ENCODE peak calls at places on chromosomes 7 and 10, in six cellular contexts. One of them, this sample, is unnamed. For H3K4me1, the result is how much of the 10 kb centered on the place peaks cover.

GRCh38 chr7:27420702-27421101 is 178.1 kb downstream of the EVX1 start:
- DNase-seq in A549: no peak
- DNase-seq in Panc1: no peak
- DNase-seq in aorta: no peak
- DNase-seq in CD4-positive, alpha-beta memory T cell: no peak
- DNase-seq in spleen: no peak
- DNase-seq in this sample: no peak

GRCh38 chr7:157433628-157434027 is 96.8 kb downstream of the DNAJB6 start:
- DNase-seq in Panc1: no peak
- DNase-seq in aorta: peak
- DNase-seq in spleen: peak
- DNase-seq in A549: no peak
- DNase-seq in CD4-positive, alpha-beta memory T cell: no peak
- DNase-seq in this sample: no peak

GRCh38 chr10:72164617-72165016 is 51.2 kb upstream of the ANAPC16 start:
- DNase-seq in aorta: no peak
- DNase-seq in Panc1: no peak
- DNase-seq in A549: no peak
- DNase-seq in spleen: no peak
- DNase-seq in CD4-positive, alpha-beta memory T cell: no peak
- DNase-seq in this sample: no peak

GRCh38 chr10:93615576-93615975 is 3.2 kb downstream of the PDE6C start:
- DNase-seq in CD4-positive, alpha-beta memory T cell: no peak
- DNase-seq in aorta: no peak
- DNase-seq in Panc1: no peak
- DNase-seq in spleen: no peak
- DNase-seq in A549: no peak
- DNase-seq in this sample: no peak

GRCh38 chr7:39602351-39602750 is 21.0 kb upstream of the RALA start:
- DNase-seq in Panc1: no peak
- DNase-seq in CD4-positive, alpha-beta memory T cell: no peak
- DNase-seq in A549: no peak
- DNase-seq in spleen: no peak
- DNase-seq in aorta: no peak
- DNase-seq in this sample: no peak

GRCh38 chr7:130278892-130279690 is 12.4 kb downstream of the CPA2 start:
- DNase-seq in aorta: no peak
- DNase-seq in A549: no peak
- DNase-seq in spleen: no peak
- DNase-seq in CD4-positive, alpha-beta memory T cell: no peak
- DNase-seq in Panc1: no peak
- DNase-seq in this sample: no peak

GRCh38 chr7:12638851-12639467 is 48.5 kb upstream of the ARL4A start:
- DNase-seq in spleen: no peak
- DNase-seq in aorta: no peak
- DNase-seq in A549: peak
- DNase-seq in CD4-positive, alpha-beta memory T cell: no peak
- DNase-seq in Panc1: no peak
- DNase-seq in this sample: no peak

GRCh38 chr10:131435760-131436448 is 124.4 kb upstream of the TCERG1L start:
- DNase-seq in aorta: no peak
- DNase-seq in A549: no peak
- DNase-seq in spleen: no peak
- DNase-seq in Panc1: no peak
- DNase-seq in CD4-positive, alpha-beta memory T cell: no peak
- DNase-seq in this sample: no peak

GRCh38 chr10:88091490-88092061 is 228.2 kb downstream of the PTEN start:
- DNase-seq in Panc1: no peak
- DNase-seq in A549: no peak
- DNase-seq in spleen: peak
- DNase-seq in aorta: no peak
- DNase-seq in CD4-positive, alpha-beta memory T cell: peak
- DNase-seq in this sample: no peak

GRCh38 chr7:4239991-4240812 is 441.9 kb upstream of the FOXK1 start:
- DNase-seq in aorta: no peak
- DNase-seq in Panc1: no peak
- DNase-seq in spleen: peak
- DNase-seq in A549: no peak
- DNase-seq in CD4-positive, alpha-beta memory T cell: no peak
- DNase-seq in this sample: no peak

GRCh38 chr7:75814407-75814947 is 871 bp upstream of the CCL24 start:
- DNase-seq in spleen: no peak
- DNase-seq in A549: no peak
- DNase-seq in aorta: no peak
- DNase-seq in Panc1: no peak
- DNase-seq in CD4-positive, alpha-beta memory T cell: no peak
- DNase-seq in this sample: no peak

GRCh38 chr10:1240341-1240775 is 184.2 kb downstream of the WDR37 start:
- DNase-seq in CD4-positive, alpha-beta memory T cell: peak
- DNase-seq in aorta: peak
- DNase-seq in spleen: peak
- DNase-seq in A549: no peak
- DNase-seq in Panc1: no peak
- DNase-seq in this sample: peak

GRCh38 chr10:87705339-87705738 is 45.7 kb downstream of the PAPSS2 start:
- DNase-seq in aorta: no peak
- DNase-seq in Panc1: no peak
- DNase-seq in spleen: no peak
- DNase-seq in A549: peak
- DNase-seq in CD4-positive, alpha-beta memory T cell: no peak
- DNase-seq in this sample: no peak

GRCh38 chr7:32447218-32447617 is 43.0 kb downstream of the LSM5 start:
- DNase-seq in CD4-positive, alpha-beta memory T cell: no peak
- DNase-seq in A549: no peak
- DNase-seq in spleen: no peak
- DNase-seq in aorta: no peak
- DNase-seq in Panc1: no peak
- DNase-seq in this sample: no peak

GRCh38 chr10:93193886-93194285 is 120.2 kb downstream of the CYP26A1 start:
- DNase-seq in Panc1: no peak
- DNase-seq in CD4-positive, alpha-beta memory T cell: no peak
- DNase-seq in A549: no peak
- DNase-seq in spleen: no peak
- DNase-seq in aorta: no peak
- DNase-seq in this sample: no peak

GRCh38 chr7:118478236-118478635 is 253.7 kb downstream of the ANKRD7 start:
- DNase-seq in A549: no peak
- DNase-seq in aorta: no peak
- DNase-seq in Panc1: no peak
- DNase-seq in spleen: no peak
- DNase-seq in CD4-positive, alpha-beta memory T cell: no peak
- DNase-seq in this sample: no peak

GRCh38 chr10:87064651-87065050 is 30.0 kb downstream of the GLUD1 start:
- DNase-seq in spleen: no peak
- DNase-seq in A549: no peak
- DNase-seq in CD4-positive, alpha-beta memory T cell: no peak
- DNase-seq in Panc1: no peak
- DNase-seq in aorta: no peak
- DNase-seq in this sample: no peak

GRCh38 chr10:5071411-5072198 is 22.6 kb upstream of the AKR1C3 start:
- DNase-seq in CD4-positive, alpha-beta memory T cell: no peak
- DNase-seq in aorta: no peak
- DNase-seq in spleen: no peak
- DNase-seq in A549: peak
- DNase-seq in Panc1: no peak
- DNase-seq in this sample: peak

GRCh38 chr7:33705333-33705833 is 200.0 kb upstream of the BMPER start:
- DNase-seq in Panc1: no peak
- DNase-seq in A549: no peak
- DNase-seq in CD4-positive, alpha-beta memory T cell: no peak
- DNase-seq in aorta: no peak
- DNase-seq in spleen: no peak
- DNase-seq in this sample: no peak

GRCh38 chr7:1441615-1442354 is 17.5 kb downstream of the MICALL2 start:
- DNase-seq in aorta: no peak
- DNase-seq in CD4-positive, alpha-beta memory T cell: no peak
- DNase-seq in spleen: no peak
- DNase-seq in Panc1: no peak
- DNase-seq in A549: no peak
- DNase-seq in this sample: no peak

GRCh38 chr7:143252002-143252401 is 11.2 kb upstream of the GSTK1 start:
- DNase-seq in Panc1: no peak
- DNase-seq in aorta: no peak
- DNase-seq in spleen: no peak
- DNase-seq in CD4-positive, alpha-beta memory T cell: peak
- DNase-seq in A549: no peak
- DNase-seq in this sample: no peak

GRCh38 chr7:108634535-108634934 is 64.9 kb downstream of the DNAJB9 start:
- DNase-seq in CD4-positive, alpha-beta memory T cell: no peak
- DNase-seq in A549: no peak
- DNase-seq in spleen: no peak
- DNase-seq in Panc1: no peak
- DNase-seq in aorta: no peak
- DNase-seq in this sample: no peak

GRCh38 chr7:92717601-92717981 is 118.8 kb downstream of the CDK6 start:
- DNase-seq in spleen: no peak
- DNase-seq in CD4-positive, alpha-beta memory T cell: no peak
- DNase-seq in Panc1: no peak
- DNase-seq in aorta: no peak
- DNase-seq in A549: no peak
- DNase-seq in this sample: no peak

GRCh38 chr7:92722541-92722940 is 113.8 kb downstream of the CDK6 start:
- DNase-seq in Panc1: no peak
- DNase-seq in spleen: no peak
- DNase-seq in CD4-positive, alpha-beta memory T cell: no peak
- DNase-seq in A549: no peak
- DNase-seq in aorta: no peak
- DNase-seq in this sample: no peak

GRCh38 chr7:92717982-92718716 is 118.2 kb downstream of the CDK6 start:
- DNase-seq in CD4-positive, alpha-beta memory T cell: peak
- DNase-seq in Panc1: no peak
- DNase-seq in spleen: peak
- DNase-seq in aorta: peak
- DNase-seq in A549: peak
- DNase-seq in this sample: peak

GRCh38 chr7:92723205-92723604 is 113.2 kb downstream of the CDK6 start:
- DNase-seq in spleen: no peak
- DNase-seq in CD4-positive, alpha-beta memory T cell: no peak
- DNase-seq in A549: no peak
- DNase-seq in Panc1: no peak
- DNase-seq in aorta: no peak
- DNase-seq in this sample: no peak

GRCh38 chr7:92720604-92721350 is 115.6 kb downstream of the CDK6 start:
- DNase-seq in Panc1: no peak
- DNase-seq in spleen: no peak
- DNase-seq in A549: peak
- DNase-seq in aorta: no peak
- DNase-seq in CD4-positive, alpha-beta memory T cell: no peak
- DNase-seq in this sample: no peak
- H3K4me3 ChIP-seq in Panc1: no peak
- H3K4me3 ChIP-seq in spleen: no peak
- H3K4me3 ChIP-seq in A549: no peak
- H3K4me3 ChIP-seq in aorta: no peak
- H3K4me3 ChIP-seq in CD4-positive, alpha-beta memory T cell: no peak
- H3K4me3 ChIP-seq in this sample: no peak

DNA sequence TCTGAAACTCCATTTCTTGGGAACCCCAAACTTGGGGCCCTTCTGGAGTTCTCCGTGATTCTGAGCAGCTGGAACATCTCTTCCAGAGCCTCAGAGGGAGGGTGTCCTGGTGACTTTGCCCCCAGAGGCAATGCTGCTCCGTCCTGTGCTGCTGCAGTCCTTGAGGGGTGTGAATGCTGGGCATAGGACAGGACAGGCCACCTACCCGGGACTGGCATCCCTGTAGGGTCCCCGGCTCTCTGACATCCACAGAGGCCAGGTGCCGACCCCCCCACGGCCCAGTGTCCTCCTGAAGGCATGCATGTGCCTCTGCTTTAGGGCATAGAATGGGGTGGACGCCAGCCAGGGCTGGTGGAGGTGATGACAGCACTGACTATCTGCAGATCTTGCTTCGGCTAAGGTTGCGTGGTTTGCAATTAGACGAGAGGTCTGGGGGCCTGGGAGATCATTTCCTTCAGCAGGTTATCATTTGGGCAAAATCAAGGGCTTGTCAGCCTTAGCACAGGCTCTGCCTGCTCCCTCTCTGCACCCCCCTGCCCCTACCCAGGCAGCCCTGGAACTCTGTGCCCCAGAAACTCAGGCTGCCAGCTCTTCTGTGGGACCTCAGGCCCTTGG is 136.9 kb upstream of the GPR26 start:
- DNase-seq in A549: no peak
- DNase-seq in spleen: no peak
- DNase-seq in CD4-positive, alpha-beta memory T cell: no peak
- DNase-seq in Panc1: no peak
- DNase-seq in aorta: no peak
- DNase-seq in this sample: no peak
- H3K4me1 ChIP-seq in A549: under half
- H3K4me1 ChIP-seq in spleen: under half
- H3K4me1 ChIP-seq in CD4-positive, alpha-beta memory T cell: under half
- H3K4me1 ChIP-seq in Panc1: under half
- H3K4me1 ChIP-seq in aorta: under half
- H3K4me1 ChIP-seq in this sample: under half

DNA sequence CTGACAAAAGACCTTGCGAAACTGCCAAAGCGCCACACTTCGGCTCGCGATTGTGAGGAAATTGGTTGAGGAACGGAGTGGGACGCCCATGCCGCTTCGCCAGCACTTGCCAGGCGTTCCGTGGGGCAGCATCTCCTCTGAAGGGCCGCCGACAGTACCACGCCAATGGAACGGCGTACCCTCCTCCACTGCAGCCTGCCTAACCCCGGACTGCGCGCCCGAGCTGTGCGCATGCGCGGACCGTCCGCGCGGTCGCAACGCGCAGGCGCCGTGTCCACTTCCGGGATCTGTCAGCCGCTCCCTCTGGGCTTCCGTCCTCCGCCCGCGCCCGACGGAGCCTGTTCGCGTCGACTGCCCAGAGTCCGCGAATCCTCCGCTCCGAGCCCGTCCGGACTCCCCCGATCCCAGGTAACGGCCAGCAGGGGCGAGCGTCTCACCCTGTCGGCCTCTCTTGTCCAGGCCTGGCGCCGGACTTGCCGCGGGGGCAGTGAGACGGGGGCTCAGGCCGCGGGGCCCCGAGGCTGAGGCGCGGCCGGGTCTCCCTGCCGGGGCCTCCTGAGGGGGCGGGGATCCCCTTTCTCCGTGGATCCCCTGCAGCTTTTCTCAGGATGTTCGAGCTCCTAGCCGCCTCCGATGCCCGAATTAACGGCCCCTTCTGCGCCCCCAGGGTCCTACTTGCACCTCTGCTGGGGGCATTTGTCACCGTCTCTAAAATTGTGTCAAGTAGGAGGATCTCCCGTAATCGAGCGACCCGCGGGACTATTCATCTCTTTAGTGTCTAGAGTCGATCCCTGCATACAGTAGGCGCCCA is at the start of gene ARPC1A:
- DNase-seq in aorta: peak
- DNase-seq in spleen: peak
- DNase-seq in A549: peak
- DNase-seq in CD4-positive, alpha-beta memory T cell: peak
- DNase-seq in Panc1: peak
- DNase-seq in this sample: peak
- H3K4me3 ChIP-seq in aorta: peak
- H3K4me3 ChIP-seq in spleen: peak
- H3K4me3 ChIP-seq in A549: peak
- H3K4me3 ChIP-seq in CD4-positive, alpha-beta memory T cell: peak
- H3K4me3 ChIP-seq in Panc1: peak
- H3K4me3 ChIP-seq in this sample: peak

DNA sequence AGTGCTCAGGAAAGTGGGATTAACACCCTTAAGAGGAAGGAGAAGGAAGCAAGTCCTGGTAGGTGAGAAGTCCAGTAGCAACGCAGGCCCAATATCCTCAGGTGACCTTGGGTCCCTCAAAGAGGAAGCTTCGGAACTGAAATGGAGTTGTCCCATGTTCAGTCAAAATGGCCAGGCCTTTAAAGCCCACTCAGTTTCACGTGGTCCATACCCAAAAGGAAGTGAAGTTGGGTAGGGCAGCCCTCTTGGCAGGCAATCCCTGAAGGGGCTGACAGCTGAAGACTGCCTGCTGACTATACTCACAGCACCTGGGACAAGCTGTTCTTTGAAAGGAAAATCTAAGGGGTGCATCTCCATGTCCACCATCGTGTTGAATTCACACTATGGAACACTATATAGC is 3.0 kb downstream of the GSAP start:
- DNase-seq in spleen: no peak
- DNase-seq in CD4-positive, alpha-beta memory T cell: no peak
- DNase-seq in aorta: no peak
- DNase-seq in Panc1: no peak
- DNase-seq in A549: no peak
- DNase-seq in this sample: no peak
- H3K4me1 ChIP-seq in spleen: under half
- H3K4me1 ChIP-seq in CD4-positive, alpha-beta memory T cell: under half
- H3K4me1 ChIP-seq in aorta: under half
- H3K4me1 ChIP-seq in Panc1: under half
- H3K4me1 ChIP-seq in A549: half or more
- H3K4me1 ChIP-seq in this sample: under half